ENCODE peak calls at places on chromosomes 12 and 14, in four cellular contexts. Z is heart left ventricle, K is transverse colon, I is aorta. G is an unnamed sample. For H3K27me3 and H3K9me3, the result is how much of the 10 kb centered on the place peaks cover.

GRCh38 chr12:96514328-96514727 is 25.0 kb downstream of the CFAP54 start:
- DNase-seq in Z (no peak), K (no peak), I (no peak), G (no peak)

GRCh38 chr14:51020024-51020710 is 74.7 kb downstream of the TRIM9 start:
- DNase-seq in Z (no peak), K (no peak), I (peak), G (no peak)

GRCh38 chr12:68784015-68784414 is 24.0 kb upstream of the MDM2 start:
- DNase-seq in Z (no peak), K (no peak), I (no peak), G (no peak)

GRCh38 chr12:14902465-14902864 is 16.8 kb upstream of the MGP start:
- DNase-seq in Z (no peak), K (no peak), I (no peak), G (no peak)

GRCh38 chr12:48883305-48884171 is 17.9 kb upstream of the RND1 start:
- DNase-seq in Z (no peak), K (no peak), I (no peak), G (peak)

GRCh38 chr14:69500096-69500495 is 15.6 kb downstream of the PLEKHD1 start:
- DNase-seq in Z (no peak), K (no peak), I (no peak), G (no peak)

GRCh38 chr12:90090929-90091651 is 382.5 kb upstream of the ATP2B1 start:
- DNase-seq in Z (no peak), K (peak), I (peak), G (no peak)

GRCh38 chr12:18468521-18469075 is 207.3 kb downstream of the PIK3C2G start:
- DNase-seq in Z (no peak), K (no peak), I (no peak), G (no peak)

GRCh38 chr12:113818833-113819232 is 147.3 kb downstream of the RBM19 start:
- DNase-seq in Z (no peak), K (no peak), I (no peak), G (no peak)

GRCh38 chr12:6964605-6965025 is 5.8 kb downstream of the PHB2 start:
- DNase-seq in Z (peak), K (no peak), I (no peak), G (no peak)

GRCh38 chr12:128844031-128844635 is 9.1 kb upstream of the GLT1D1 start:
- DNase-seq in Z (no peak), K (no peak), I (peak), G (no peak)

GRCh38 chr14:54261283-54261682 is 135.5 kb upstream of the CDKN3 start:
- DNase-seq in Z (no peak), K (no peak), I (no peak), G (no peak)

DNA sequence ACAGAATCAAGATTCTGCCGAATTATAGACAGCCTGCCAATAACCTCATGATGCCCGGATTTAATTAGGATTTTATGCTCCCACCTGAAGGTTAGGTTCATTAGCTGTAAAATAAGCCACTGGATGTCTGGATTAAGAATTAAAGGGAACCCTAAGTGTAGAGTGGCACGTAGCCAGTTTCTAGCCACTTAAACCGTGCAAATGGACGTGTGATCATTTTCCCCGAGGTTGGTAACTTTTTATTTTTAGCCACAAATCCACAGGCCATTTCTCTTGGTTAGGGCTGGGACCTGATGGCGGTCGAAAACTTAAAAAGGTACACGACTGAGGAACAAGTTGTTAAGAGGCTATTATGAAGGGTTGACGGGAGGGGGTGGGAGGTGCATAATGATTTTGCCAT is 127.3 kb upstream of the TMPO start:
- DNase-seq in Z (no peak), K (no peak), I (no peak), G (no peak)
- H3K27me3 ChIP-seq in Z (under half), K (under half), I (under half), G (under half)

DNA sequence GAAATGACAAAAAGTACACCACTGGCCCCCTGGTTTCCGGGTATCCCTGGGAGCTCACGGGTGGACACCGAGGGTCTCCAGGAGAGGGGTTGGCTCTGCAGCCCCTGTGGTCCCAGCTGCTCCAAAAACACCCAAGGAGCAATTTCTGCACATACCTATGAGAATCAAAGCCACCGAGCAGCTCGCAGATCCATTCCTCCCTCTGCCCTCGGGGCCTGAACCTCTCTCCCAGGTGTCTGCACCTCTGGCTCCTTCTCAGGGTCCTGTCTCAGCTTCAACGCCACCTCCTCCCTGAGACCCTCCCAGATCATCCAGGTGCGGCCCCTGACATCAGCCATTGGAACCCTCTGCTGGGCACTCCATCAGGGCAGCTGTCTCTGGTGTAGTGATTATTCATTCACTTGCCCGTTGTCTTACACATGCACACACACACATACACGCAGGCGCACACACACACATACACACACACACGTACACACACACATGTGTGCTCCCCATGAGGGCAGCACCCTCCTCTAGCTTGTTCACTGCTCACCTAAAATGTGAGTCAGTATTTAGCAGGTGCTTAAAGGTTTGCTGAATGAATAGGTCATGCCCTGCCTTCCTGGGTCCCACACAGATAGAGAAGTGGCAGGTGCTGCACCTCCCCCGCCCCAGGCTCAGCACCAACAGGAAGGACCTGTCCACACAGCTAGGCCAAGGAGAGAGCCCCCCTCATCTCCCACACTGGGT is 5.9 kb downstream of the RIMBP2 start:
- DNase-seq in Z (no peak), K (no peak), I (no peak), G (no peak)
- H3K9me3 ChIP-seq in Z (under half), K (under half), I (under half), G (under half)

GRCh38 chr12:108671110-108671509 is 37.4 kb upstream of the SELPLG start:
- DNase-seq in Z (no peak), K (no peak), I (no peak), G (no peak)
- H3K27ac ChIP-seq in Z (no peak), K (no peak), I (no peak), G (no peak)

GRCh38 chr14:36738269-36738668 is 76.6 kb downstream of the PAX9 start:
- DNase-seq in Z (no peak), K (no peak), I (no peak), G (no peak)
- H3K27me3 ChIP-seq in Z (under half), K (under half), I (under half), G (under half)

GRCh38 chr14:44418856-44419255 is 88.2 kb downstream of the FSCB start:
- DNase-seq in Z (no peak), K (no peak), I (no peak), G (no peak)
- H3K9me3 ChIP-seq in Z (under half), K (under half), I (under half), G (under half)

GRCh38 chr12:124233041-124233836 is 61.7 kb upstream of the RFLNA start:
- DNase-seq in Z (no peak), K (no peak), I (no peak), G (no peak)

GRCh38 chr12:124232654-124232987 is 62.3 kb upstream of the RFLNA start:
- DNase-seq in Z (no peak), K (no peak), I (no peak), G (no peak)

GRCh38 chr12:124236651-124237050 is 58.2 kb upstream of the RFLNA start:
- DNase-seq in Z (no peak), K (peak), I (no peak), G (no peak)

GRCh38 chr12:124231980-124232653 is 62.8 kb upstream of the RFLNA start:
- DNase-seq in Z (no peak), K (peak), I (no peak), G (peak)

GRCh38 chr12:124233846-124234620 is 60.9 kb upstream of the RFLNA start:
- DNase-seq in Z (no peak), K (no peak), I (no peak), G (no peak)
- H3K27ac ChIP-seq in Z (no peak), K (no peak), I (no peak), G (peak)

GRCh38 chr12:130133851-130134562 is 28.3 kb upstream of the FZD10 start:
- DNase-seq in Z (no peak), K (no peak), I (peak), G (no peak)

GRCh38 chr12:130138478-130138877 is 23.8 kb upstream of the FZD10 start:
- DNase-seq in Z (no peak), K (no peak), I (no peak), G (no peak)

GRCh38 chr12:130134563-130134915 is 27.7 kb upstream of the FZD10 start:
- DNase-seq in Z (no peak), K (no peak), I (peak), G (no peak)

GRCh38 chr12:130137141-130138018 is 24.9 kb upstream of the FZD10 start:
- DNase-seq in Z (no peak), K (no peak), I (no peak), G (no peak)

DNA sequence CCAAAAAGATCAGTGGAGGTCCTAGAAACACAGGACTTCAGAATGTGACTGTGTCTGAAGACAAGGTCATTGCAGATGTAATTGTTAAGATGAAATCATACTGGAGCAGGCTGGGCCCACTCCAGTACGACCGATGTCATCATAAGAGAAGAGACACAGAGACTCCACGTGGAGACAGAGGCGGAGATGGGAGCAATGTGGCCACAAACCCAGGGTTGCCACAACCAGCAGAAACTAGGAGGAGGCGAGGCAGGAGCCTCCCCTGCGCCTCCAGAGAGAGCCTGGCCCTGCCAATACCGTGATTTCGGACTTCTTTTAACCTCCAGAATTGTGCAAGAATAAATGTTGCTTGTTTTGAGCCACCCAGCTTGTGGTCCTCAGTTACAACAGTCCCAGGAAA is 25.7 kb upstream of the FZD10 start:
- DNase-seq in Z (no peak), K (no peak), I (no peak), G (no peak)
- H3K27me3 ChIP-seq in Z (under half), K (under half), I (under half), G (under half)

G was measured in upper lobe of left lung.